ENCODE peak calls at places on chromosomes 1 and 21, in seven cellular contexts. U is mesenchymal stem cell, H is H9, R is mesendoderm, G is IMR-90, C is trophoblast cell, I is H1. N is an unnamed sample.

GRCh38 chr1:67459068-67459467 is 28.9 kb upstream of the SERBP1 start:
- DNase-seq in U (no peak), H (peak; percentile 69), R (peak; percentile 44), G (no peak), C (no peak), I (peak; percentile 55), N (no peak)

GRCh38 chr1:187306671-187307415 is 478.1 kb downstream of the PLA2G4A start:
- DNase-seq in U (no peak), H (no peak), R (no peak), G (no peak), C (no peak), I (no peak), N (no peak)

GRCh38 chr1:10415211-10415930 is 14.9 kb upstream of the CENPS start:
- DNase-seq in U (peak; percentile 84), H (no peak), R (peak; percentile 92), G (peak; percentile 91), C (peak; percentile 13), I (no peak), N (no peak)

GRCh38 chr1:89896105-89896942 is 75.5 kb downstream of the LRRC8D start:
- DNase-seq in U (no peak), H (no peak), R (no peak), G (no peak), C (no peak), I (no peak), N (no peak)

GRCh38 chr1:5507340-5507739 is 484.9 kb downstream of the NPHP4 start:
- DNase-seq in U (no peak), H (no peak), R (no peak), G (no peak), C (no peak), I (no peak), N (no peak)

GRCh38 chr1:35269190-35269988 is 880 bp downstream of the ZMYM4 start:
- DNase-seq in U (peak; percentile 30), H (no peak), R (peak; percentile 32), G (no peak), C (peak; percentile 13), I (peak; percentile 47), N (peak; percentile 9)

GRCh38 chr21:18285379-18285778 is 40.7 kb downstream of the CHODL start:
- DNase-seq in U (no peak), H (no peak), R (no peak), G (no peak), C (no peak), I (no peak), N (no peak)

GRCh38 chr1:166307261-166308188 is 140.7 kb upstream of the FAM78B start:
- DNase-seq in U (no peak), H (no peak), R (peak; percentile 37), G (no peak), C (no peak), I (no peak), N (no peak)

GRCh38 chr1:210899676-210900075 is 234.3 kb downstream of the KCNH1 start:
- DNase-seq in U (no peak), H (no peak), R (no peak), G (no peak), C (no peak), I (no peak), N (no peak)

GRCh38 chr1:81554108-81554507 is 246.6 kb upstream of the ADGRL2 start:
- DNase-seq in U (no peak), H (no peak), R (no peak), G (no peak), C (no peak), I (no peak), N (no peak)

GRCh38 chr1:84708031-84708430 is 17.8 kb upstream of the SSX2IP start:
- DNase-seq in U (no peak), H (no peak), R (no peak), G (peak; percentile 30), C (no peak), I (no peak), N (no peak)

GRCh38 chr21:31897311-31897710 is 24.5 kb downstream of the HUNK start:
- DNase-seq in U (no peak), H (no peak), R (no peak), G (peak; percentile 77), C (no peak), I (no peak), N (no peak)
- H2AK5ac ChIP-seq in U (no peak overlapping the region), H (no peak overlapping the region), R (no peak overlapping the region), G (peak overlapping the region; percentile 88), C (no peak overlapping the region), I (no peak overlapping the region), N (no peak overlapping the region)

DNA sequence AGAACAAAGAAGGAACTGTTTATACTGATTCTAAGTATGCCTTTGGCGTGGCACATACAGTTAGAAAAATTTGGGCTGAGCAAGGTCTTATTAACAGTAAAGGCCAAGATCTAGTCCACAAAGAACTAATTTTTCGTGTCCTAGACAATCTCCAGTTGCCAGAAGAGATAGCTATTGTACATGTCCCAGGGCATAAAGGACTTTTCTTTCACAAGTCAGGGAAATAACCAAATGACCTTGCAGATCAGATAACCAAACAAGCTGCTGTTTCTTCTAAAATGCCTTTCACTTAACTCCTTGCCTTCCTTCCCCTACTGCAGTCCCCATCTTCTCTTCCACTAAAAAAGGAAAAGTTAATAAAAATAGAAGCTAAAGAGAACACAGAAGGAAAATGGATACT is 4.0 kb downstream of the TEX50 start:
- DNase-seq in U (no peak), H (no peak), R (no peak), G (no peak), C (no peak), I (no peak), N (no peak)
- H2BK5ac ChIP-seq in U (no peak overlapping the region), H (no peak overlapping the region), R (no peak overlapping the region), G (no peak overlapping the region), C (no peak overlapping the region), I (no peak overlapping the region), N (no peak overlapping the region)

GRCh38 chr1:2385606-2386280 is 5.6 kb downstream of the MORN1 start:
- DNase-seq in U (no peak), H (no peak), R (no peak), G (no peak), C (no peak), I (no peak), N (no peak)

GRCh38 chr1:2384130-2384860 is 7.1 kb downstream of the MORN1 start:
- DNase-seq in U (no peak), H (no peak), R (no peak), G (no peak), C (no peak), I (no peak), N (no peak)

GRCh38 chr1:2388004-2388913 is 3.1 kb downstream of the MORN1 start:
- DNase-seq in U (no peak), H (no peak), R (no peak), G (no peak), C (no peak), I (no peak), N (no peak)

GRCh38 chr1:2384941-2385481 is 6.3 kb downstream of the MORN1 start:
- DNase-seq in U (no peak), H (no peak), R (no peak), G (no peak), C (no peak), I (no peak), N (no peak)

GRCh38 chr1:2386636-2387611 is 4.4 kb downstream of the MORN1 start:
- DNase-seq in U (no peak), H (no peak), R (no peak), G (no peak), C (no peak), I (no peak), N (no peak)
- H3K79me1 ChIP-seq in U (peaks cover 20% of the 10 kb centered on the region), H (no peaks in the 10 kb centered on the region), R (peaks cover 5% of the 10 kb centered on the region), G (no peaks in the 10 kb centered on the region), C (peaks cover 7% of the 10 kb centered on the region), I (no peaks in the 10 kb centered on the region), N (peaks cover 12% of the 10 kb centered on the region)

GRCh38 chr1:104019675-104020049 is 270.0 kb downstream of the AMY1C start:
- DNase-seq in U (no peak), H (no peak), R (no peak), G (no peak), C (no peak), I (no peak), N (no peak)

DNA sequence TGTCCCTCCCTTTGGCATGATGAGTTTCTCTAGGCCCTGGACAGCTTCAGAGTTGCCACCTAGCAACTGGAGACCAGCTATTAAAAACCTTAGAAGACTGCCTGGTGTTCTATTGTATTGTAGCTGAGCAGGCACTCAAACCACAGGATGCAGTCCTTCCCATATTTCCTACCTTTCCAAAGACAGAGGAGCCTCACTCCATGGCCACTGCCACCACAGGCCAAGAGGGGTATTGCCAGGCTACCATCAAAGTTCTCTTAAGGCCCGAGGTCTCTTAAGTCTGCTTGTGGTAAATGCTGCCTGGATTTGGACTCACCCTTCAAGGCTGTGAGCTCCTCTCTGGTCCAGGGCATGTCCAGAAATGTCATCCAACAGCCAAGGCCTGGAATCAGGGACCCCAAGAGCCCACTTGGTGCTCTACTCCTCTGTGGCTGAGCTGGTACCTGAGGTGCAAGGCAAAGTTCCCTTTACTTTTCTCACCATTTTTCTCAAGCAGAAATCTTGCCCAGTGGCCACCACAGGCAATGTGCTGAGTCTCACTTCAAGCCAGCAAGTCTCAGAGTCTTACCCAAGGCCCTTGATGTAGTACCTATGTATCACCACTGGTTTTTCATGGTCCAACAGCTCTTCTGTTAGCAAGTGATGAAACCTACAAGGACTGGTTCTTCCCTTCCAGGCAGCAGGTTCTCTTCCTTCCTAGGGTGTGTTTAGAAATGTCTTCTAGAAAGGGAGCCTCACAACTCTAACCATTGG is 269.4 kb downstream of the AMY1C start:
- DNase-seq in U (no peak), H (peak; percentile 28), R (peak; percentile 32), G (no peak), C (no peak), I (no peak), N (no peak)
- H2AK5ac ChIP-seq in U (no peak overlapping the region), H (no peak overlapping the region), R (no peak overlapping the region), G (no peak overlapping the region), C (no peak overlapping the region), I (no peak overlapping the region), N (no peak overlapping the region)

GRCh38 chr21:35932232-35932911 is 128.0 kb downstream of the SETD4 start:
- DNase-seq in U (peak; percentile 97), H (no peak), R (no peak), G (peak; percentile 95), C (peak; percentile 61), I (no peak), N (no peak)
- H2BK5ac ChIP-seq in U (no peak overlapping the region), H (no peak overlapping the region), R (no peak overlapping the region), G (peak overlapping the region; percentile 82), C (no peak overlapping the region), I (no peak overlapping the region), N (no peak overlapping the region)

GRCh38 chr1:201240171-201240570 is 43.1 kb upstream of the PKP1 start:
- DNase-seq in U (no peak), H (no peak), R (no peak), G (no peak), C (no peak), I (no peak), N (no peak)

GRCh38 chr1:201245082-201245481 is 38.2 kb upstream of the PKP1 start:
- DNase-seq in U (no peak), H (no peak), R (no peak), G (no peak), C (no peak), I (no peak), N (no peak)

DNA sequence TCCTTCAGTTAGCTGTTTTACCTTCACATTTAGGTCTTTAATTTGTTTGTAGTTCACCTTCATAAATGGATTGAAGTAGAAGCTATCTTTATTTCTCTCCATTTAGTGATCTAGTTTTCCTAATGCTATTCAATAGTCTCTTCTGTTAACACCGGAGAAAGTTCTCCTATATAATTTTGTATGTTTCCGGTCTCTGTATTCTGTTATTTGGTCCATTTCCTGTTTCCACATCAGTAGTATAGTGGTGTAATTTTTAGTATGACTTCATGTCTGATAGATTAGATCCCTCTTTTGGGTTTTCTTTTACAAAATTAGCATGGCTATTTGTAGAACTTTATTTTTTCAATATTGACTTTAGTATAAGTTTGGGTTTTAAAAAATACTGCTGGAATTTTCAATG is 41.6 kb upstream of the PKP1 start:
- DNase-seq in U (no peak), H (no peak), R (no peak), G (no peak), C (no peak), I (no peak), N (no peak)
- H3K79me1 ChIP-seq in U (no peaks in the 10 kb centered on the region), H (no peaks in the 10 kb centered on the region), R (no peaks in the 10 kb centered on the region), G (no peaks in the 10 kb centered on the region), C (no peaks in the 10 kb centered on the region), I (no peaks in the 10 kb centered on the region), N (no peaks in the 10 kb centered on the region)

N was measured in neuronal stem cell.